ENCODE peak calls at places on chromosomes 13 and 19, in four cellular contexts. Z is psoas muscle, C is RWPE2, E is left lung. H is an unnamed sample.
A peak's percentile ranks its signal among the peaks of the same experiment; 100 is the strongest.

GRCh38 chr19:23522431-23522830 is 127.2 kb upstream of the ZNF91 start:
- DNase-seq in Z (no peak), C (no peak), E (no peak), H (no peak)

GRCh38 chr13:27853345-27853744 is 61.1 kb downstream of the GSX1 start:
- DNase-seq in Z (no peak), C (no peak), E (no peak), H (no peak)

GRCh38 chr13:33017410-33017929 is 1.2 kb downstream of the KL start:
- DNase-seq in Z (peak; percentile 65), C (no peak), E (no peak), H (no peak)

GRCh38 chr13:33471182-33471581 is 185.6 kb upstream of the STARD13 start:
- DNase-seq in Z (no peak), C (no peak), E (no peak), H (no peak)

GRCh38 chr13:80881495-80882482 is 540.9 kb upstream of the SPRY2 start:
- DNase-seq in Z (no peak), C (no peak), E (no peak), H (no peak)

GRCh38 chr19:6865849-6866248 is 21.5 kb upstream of the ADGRE1 start:
- DNase-seq in Z (no peak), C (no peak), E (no peak), H (no peak)

GRCh38 chr19:4059931-4060620 is 6.6 kb downstream of the ZBTB7A start:
- DNase-seq in Z (peak; percentile 90), C (peak; percentile 83), E (peak; percentile 89), H (no peak)

GRCh38 chr19:46856062-46857022 is 4.5 kb upstream of the ARHGAP35 start:
- DNase-seq in Z (peak; percentile 99), C (peak; percentile 96), E (peak; percentile 97), H (peak; percentile 95)

GRCh38 chr13:50990540-50991506 is 81.2 kb downstream of the RNASEH2B start:
- DNase-seq in Z (peak; percentile 75), C (no peak), E (no peak), H (peak; percentile 26)

GRCh38 chr19:16180611-16181010 is 4.6 kb upstream of the FAM32A start:
- DNase-seq in Z (no peak), C (no peak), E (no peak), H (no peak)

GRCh38 chr19:5091576-5092215 is 122.8 kb downstream of the KDM4B start:
- DNase-seq in Z (peak; percentile 71), C (no peak), E (no peak), H (no peak)

GRCh38 chr13:98451676-98452105 is 125.2 kb downstream of the STK24 start:
- DNase-seq in Z (peak; percentile 75), C (no peak), E (no peak), H (peak; percentile 30)

GRCh38 chr19:18239303-18239702 is 13.1 kb upstream of the PDE4C start:
- DNase-seq in Z (no peak), C (no peak), E (no peak), H (no peak)

GRCh38 chr19:50269653-50270052 is 59.5 kb downstream of the KCNC3 start:
- DNase-seq in Z (no peak), C (no peak), E (no peak), H (no peak)

GRCh38 chr13:33125821-33126570 is 109.8 kb downstream of the KL start:
- DNase-seq in Z (peak; percentile 80), C (peak; percentile 72), E (no peak), H (no peak)

GRCh38 chr13:48746816-48747215 is 93.1 kb downstream of the CYSLTR2 start:
- DNase-seq in Z (no peak), C (no peak), E (no peak), H (no peak)

GRCh38 chr13:24307211-24308067 is 1.9 kb upstream of the C1QTNF9 start:
- DNase-seq in Z (no peak), C (no peak), E (peak; percentile 83), H (no peak)

GRCh38 chr13:49890376-49890775 is 45.8 kb downstream of the SPRYD7 start:
- DNase-seq in Z (no peak), C (no peak), E (no peak), H (no peak)

GRCh38 chr13:41565221-41565620 is 107.9 kb downstream of the RGCC start:
- DNase-seq in Z (no peak), C (no peak), E (no peak), H (no peak)

GRCh38 chr19:6720369-6721112 is at the start of gene C3:
- DNase-seq in Z (peak; percentile 82), C (peak; percentile 83), E (peak; percentile 70), H (no peak)

GRCh38 chr13:40220299-40220935 is 446.0 kb downstream of the FOXO1 start:
- DNase-seq in Z (no peak), C (no peak), E (no peak), H (no peak)

GRCh38 chr13:34017231-34017630 is 199.3 kb downstream of the RFC3 start:
- DNase-seq in Z (no peak), C (no peak), E (no peak), H (no peak)

GRCh38 chr19:48239582-48240141 is 16.1 kb downstream of the CARD8 start:
- DNase-seq in Z (peak; percentile 54), C (no peak), E (no peak), H (no peak)

GRCh38 chr13:39501711-39502324 is 101.2 kb downstream of the LHFPL6 start:
- DNase-seq in Z (no peak), C (no peak), E (no peak), H (no peak)

GRCh38 chr19:35271546-35271945 is 2.8 kb downstream of the USF2 start:
- DNase-seq in Z (peak; percentile 31), C (no peak), E (no peak), H (no peak)

GRCh38 chr13:91399189-91400093 is 1.0 kb downstream of the GPC5 start:
- DNase-seq in Z (no peak), C (no peak), E (no peak), H (peak; percentile 4)

GRCh38 chr19:43425567-43426392 is 11.1 kb downstream of the TEX101 start:
- DNase-seq in Z (no peak), C (no peak), E (no peak), H (no peak)

GRCh38 chr13:106176103-106176502 is 359.4 kb downstream of the EFNB2 start:
- DNase-seq in Z (no peak), C (no peak), E (no peak), H (no peak)

GRCh38 chr13:26494591-26494990 is 62.9 kb upstream of the WASF3 start:
- DNase-seq in Z (no peak), C (no peak), E (no peak), H (no peak)

GRCh38 chr19:14476663-14477401 is 1.7 kb upstream of the PTGER1 start:
- DNase-seq in Z (no peak), C (peak; percentile 92), E (peak; percentile 71), H (no peak)

GRCh38 chr19:53942001-53942786 is 20.5 kb upstream of the CACNG8 start:
- DNase-seq in Z (no peak), C (no peak), E (no peak), H (no peak)

GRCh38 chr19:14369399-14370168 is 11.7 kb upstream of the ADGRE5 start:
- DNase-seq in Z (no peak), C (no peak), E (no peak), H (no peak)

GRCh38 chr13:96460571-96460970 is 370.7 kb downstream of the HS6ST3 start:
- DNase-seq in Z (no peak), C (no peak), E (no peak), H (no peak)

GRCh38 chr19:4730740-4731171 is 7.1 kb upstream of the DPP9 start:
- DNase-seq in Z (no peak), C (no peak), E (no peak), H (no peak)

GRCh38 chr19:14127929-14128509 is 8.4 kb downstream of the ASF1B start:
- DNase-seq in Z (peak; percentile 82), C (no peak), E (no peak), H (no peak)

GRCh38 chr19:41999071-41999877 is 5.2 kb upstream of the ATP1A3 start:
- DNase-seq in Z (no peak), C (no peak), E (peak; percentile 71), H (no peak)

GRCh38 chr13:19845758-19846157 is 17.7 kb downstream of the ZMYM5 start:
- DNase-seq in Z (no peak), C (peak; percentile 67), E (no peak), H (no peak)

GRCh38 chr13:38687246-38688229 is 661 bp downstream of the FREM2 start:
- DNase-seq in Z (peak; percentile 63), C (peak; percentile 47), E (peak; percentile 81), H (no peak)

GRCh38 chr19:52397310-52398090 is at the start of gene ZNF528:
- DNase-seq in Z (peak; percentile 98), C (peak; percentile 93), E (peak; percentile 96), H (peak; percentile 85)

GRCh38 chr19:39515551-39516191 is 732 bp downstream of the SELENOV start:
- DNase-seq in Z (no peak), C (no peak), E (peak; percentile 80), H (no peak)

GRCh38 chr13:99909097-99909835 is 62.3 kb downstream of the ZIC5 start:
- DNase-seq in Z (no peak), C (no peak), E (no peak), H (no peak)
- H3K27ac ChIP-seq in Z (no peak overlapping the region), C (no peak overlapping the region), E (no peak overlapping the region), H (no peak overlapping the region)

DNA sequence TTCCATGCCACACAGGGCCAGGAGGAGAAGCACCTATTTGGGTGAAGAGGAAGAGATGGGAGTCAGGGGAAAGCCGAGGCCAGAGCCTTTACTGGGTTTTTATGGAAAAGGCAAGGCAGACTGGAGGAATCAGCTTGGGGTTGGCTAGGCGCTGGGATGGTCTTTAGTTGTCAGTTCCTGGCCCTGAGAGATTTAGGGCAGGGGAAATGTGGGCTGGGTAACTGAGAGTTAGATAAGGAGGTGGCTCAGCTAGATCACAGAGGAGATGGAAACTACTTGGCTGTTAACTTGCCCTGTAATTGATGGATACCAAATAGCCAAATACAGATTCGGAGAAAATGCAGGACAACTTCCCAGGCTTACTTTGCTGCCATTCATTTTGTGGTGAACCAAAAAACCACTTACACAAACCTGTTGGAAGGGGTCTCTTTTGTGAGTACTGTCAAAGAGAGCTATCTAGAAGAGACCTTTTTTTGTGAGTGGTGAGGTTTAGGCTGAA is 54.0 kb downstream of the LRCH1 start:
- DNase-seq in Z (no peak), C (no peak), E (no peak), H (no peak)
- H3K27ac ChIP-seq in Z (no peak overlapping the region), C (no peak overlapping the region), E (no peak overlapping the region), H (peak overlapping the region; percentile 11)

DNA sequence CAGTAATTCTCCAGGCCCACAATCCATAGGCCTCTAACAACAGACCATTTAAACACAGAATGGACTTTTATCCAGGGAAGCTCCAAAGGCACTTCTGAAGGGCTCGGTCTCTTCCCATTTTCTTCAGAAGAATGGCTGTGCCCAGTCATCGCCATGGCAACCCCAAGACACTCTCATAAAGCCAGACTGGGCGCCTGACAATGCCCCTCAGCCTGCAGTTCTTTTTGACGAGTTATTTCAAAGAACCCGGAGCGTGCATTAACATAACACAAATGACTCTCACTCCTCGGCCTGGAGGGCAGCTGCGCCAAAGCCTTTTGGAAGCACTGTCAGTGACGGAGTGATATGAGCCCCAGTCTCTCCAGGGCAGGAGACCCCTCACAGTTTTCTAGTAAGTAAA is 61.0 kb downstream of the RASA3 start:
- DNase-seq in Z (no peak), C (no peak), E (no peak), H (no peak)
- H3K27ac ChIP-seq in Z (no peak overlapping the region), C (no peak overlapping the region), E (no peak overlapping the region), H (peak overlapping the region; percentile 63)

DNA sequence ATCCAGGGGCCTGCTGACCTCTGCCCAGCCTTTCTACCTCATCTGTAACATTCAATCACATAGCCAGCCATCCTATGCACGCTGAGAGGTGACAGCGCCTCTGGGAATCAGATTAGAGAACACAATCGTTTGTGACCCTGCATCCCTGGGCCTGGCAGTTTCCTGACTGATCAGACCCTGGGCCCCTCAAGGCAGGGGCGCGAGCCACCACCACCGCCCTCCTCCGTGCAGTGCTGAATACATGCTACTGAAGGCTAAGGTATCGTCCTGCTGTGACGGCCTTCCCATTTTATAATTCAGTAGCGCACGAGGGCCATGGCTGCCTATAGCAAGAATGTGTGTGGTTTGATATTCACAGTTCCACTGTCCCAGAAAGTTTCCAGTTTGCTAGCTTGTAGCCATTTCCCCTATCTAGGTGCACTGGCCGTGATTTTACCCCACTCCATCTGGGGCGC is 1.2 kb downstream of the TMTC4 start:
- DNase-seq in Z (no peak), C (no peak), E (no peak), H (no peak)
- H3K27ac ChIP-seq in Z (peak overlapping the region; percentile 19), C (peak overlapping the region; percentile 66), E (peak overlapping the region; percentile 77), H (peak overlapping the region; percentile 97)

H was measured in substantia nigra.